ENCODE peak calls at places on chromosomes 1 and 21, in six cellular contexts. E, S, U, L, N and J are unnamed samples.

GRCh38 chr1:2258996-2259395 is 30.9 kb downstream of the SKI start:
- DNase-seq in E (no peak), S (no peak), U (no peak), L (peak), N (peak), J (no peak)

GRCh38 chr21:42566524-42567180 is 53.0 kb downstream of the SLC37A1 start:
- DNase-seq in E (no peak), S (peak), U (no peak), L (no peak), N (no peak), J (no peak)

GRCh38 chr1:30718636-30719405 is 4.6 kb downstream of the MATN1 start:
- DNase-seq in E (peak), S (peak), U (peak), L (peak), N (peak), J (no peak)

GRCh38 chr1:40519517-40519916 is 10.9 kb downstream of the EXO5 start:
- DNase-seq in E (no peak), S (no peak), U (no peak), L (no peak), N (no peak), J (no peak)

GRCh38 chr1:31788825-31789256 is 24.7 kb upstream of the ADGRB2 start:
- DNase-seq in E (no peak), S (no peak), U (peak), L (no peak), N (no peak), J (peak)

GRCh38 chr1:234999513-234999940 is 129.1 kb downstream of the TOMM20 start:
- DNase-seq in E (no peak), S (no peak), U (no peak), L (no peak), N (no peak), J (no peak)

GRCh38 chr1:62508187-62508758 is 71.4 kb downstream of the USP1 start:
- DNase-seq in E (peak), S (no peak), U (peak), L (no peak), N (no peak), J (no peak)

GRCh38 chr1:211378844-211379243 is 52.2 kb downstream of the TRAF5 start:
- DNase-seq in E (no peak), S (no peak), U (peak), L (no peak), N (no peak), J (no peak)

GRCh38 chr1:34762474-34763141 is 3.1 kb downstream of the GJB4 start:
- DNase-seq in E (no peak), S (no peak), U (no peak), L (no peak), N (no peak), J (no peak)

GRCh38 chr21:37700641-37701202 is 215.5 kb downstream of the KCNJ6 start:
- DNase-seq in E (peak), S (peak), U (peak), L (no peak), N (no peak), J (peak)

GRCh38 chr1:168127493-168127892 is 9.2 kb downstream of the GPR161 start:
- DNase-seq in E (no peak), S (no peak), U (no peak), L (no peak), N (no peak), J (no peak)

GRCh38 chr1:8516278-8516777 is 198.4 kb downstream of the SLC45A1 start:
- DNase-seq in E (no peak), S (no peak), U (no peak), L (no peak), N (no peak), J (no peak)

GRCh38 chr21:29893687-29894086 is 46.1 kb downstream of the GRIK1 start:
- DNase-seq in E (no peak), S (no peak), U (no peak), L (no peak), N (no peak), J (no peak)

GRCh38 chr1:220682901-220683576 is 7.1 kb upstream of the C1orf115 start:
- DNase-seq in E (no peak), S (no peak), U (no peak), L (no peak), N (no peak), J (no peak)

GRCh38 chr1:169107673-169108160 is 1.2 kb downstream of the ATP1B1 start:
- DNase-seq in E (no peak), S (no peak), U (peak), L (no peak), N (no peak), J (no peak)

GRCh38 chr1:9320520-9321479 is 28.1 kb downstream of the SPSB1 start:
- DNase-seq in E (no peak), S (no peak), U (no peak), L (no peak), N (no peak), J (no peak)

GRCh38 chr1:44015206-44015605 is 16.1 kb downstream of the SLC6A9 start:
- DNase-seq in E (no peak), S (no peak), U (no peak), L (no peak), N (no peak), J (no peak)

GRCh38 chr1:237841485-237841884 is 49.2 kb downstream of the ZP4 start:
- DNase-seq in E (no peak), S (no peak), U (no peak), L (no peak), N (no peak), J (no peak)

GRCh38 chr1:37989381-37989930 is 366 bp downstream of the SF3A3 start:
- DNase-seq in E (peak), S (no peak), U (no peak), L (no peak), N (no peak), J (no peak)

GRCh38 chr1:168224991-168225390 is 813 bp upstream of the SFT2D2 start:
- DNase-seq in E (no peak), S (no peak), U (no peak), L (no peak), N (no peak), J (no peak)

GRCh38 chr21:27408826-27409225 is 441.9 kb upstream of the ADAMTS5 start:
- DNase-seq in E (no peak), S (no peak), U (no peak), L (no peak), N (no peak), J (no peak)

GRCh38 chr21:37855568-37856391 is 60.5 kb downstream of the KCNJ6 start:
- DNase-seq in E (no peak), S (no peak), U (peak), L (no peak), N (no peak), J (no peak)

GRCh38 chr1:75542818-75543570 is 67.9 kb downstream of the SLC44A5 start:
- DNase-seq in E (no peak), S (no peak), U (no peak), L (no peak), N (no peak), J (no peak)

GRCh38 chr1:41509270-41509671 is 24.8 kb upstream of the EDN2 start:
- DNase-seq in E (no peak), S (no peak), U (no peak), L (no peak), N (no peak), J (no peak)

GRCh38 chr1:165734906-165735305 is 33.8 kb downstream of the TMCO1 start:
- DNase-seq in E (no peak), S (no peak), U (no peak), L (no peak), N (no peak), J (no peak)

GRCh38 chr1:119276558-119276957 is 92.0 kb upstream of the HAO2 start:
- DNase-seq in E (peak), S (peak), U (no peak), L (no peak), N (no peak), J (no peak)

GRCh38 chr1:55694297-55694696 is 479.1 kb upstream of the USP24 start:
- DNase-seq in E (peak), S (no peak), U (no peak), L (no peak), N (no peak), J (no peak)

GRCh38 chr1:36137776-36138175 is 11.5 kb downstream of the TRAPPC3 start:
- DNase-seq in E (peak), S (no peak), U (no peak), L (no peak), N (no peak), J (no peak)

GRCh38 chr21:15496896-15497295 is 232.9 kb upstream of the USP25 start:
- DNase-seq in E (no peak), S (no peak), U (no peak), L (no peak), N (no peak), J (no peak)

GRCh38 chr1:10755977-10756521 is 40.4 kb downstream of the CASZ1 start:
- DNase-seq in E (peak), S (no peak), U (no peak), L (peak), N (peak), J (no peak)

GRCh38 chr1:94142583-94142982 is 21.6 kb upstream of the ABCA4 start:
- DNase-seq in E (no peak), S (no peak), U (no peak), L (no peak), N (no peak), J (no peak)

GRCh38 chr1:172754609-172755008 is 95.7 kb downstream of the FASLG start:
- DNase-seq in E (no peak), S (no peak), U (no peak), L (no peak), N (no peak), J (no peak)

GRCh38 chr1:227895828-227896685 is 51.7 kb downstream of the WNT9A start:
- DNase-seq in E (no peak), S (peak), U (no peak), L (no peak), N (no peak), J (no peak)

GRCh38 chr1:93620841-93621210 is 60.8 kb downstream of the BCAR3 start:
- DNase-seq in E (no peak), S (peak), U (no peak), L (no peak), N (no peak), J (no peak)

GRCh38 chr1:51283977-51284376 is 46.4 kb downstream of the TTC39A start:
- DNase-seq in E (no peak), S (no peak), U (no peak), L (no peak), N (no peak), J (no peak)

GRCh38 chr1:174982971-174983689 is 16.6 kb upstream of the CACYBP start:
- DNase-seq in E (peak), S (no peak), U (peak), L (no peak), N (peak), J (peak)